ENCODE peak calls at places on chromosome 10, in nine cellular contexts. U is activated CD8-positive, alpha-beta T cell treated with anti-CD3 and anti-CD28 coated beads for 36 hours; E is cerebellum; X is AG09319; C is GM12864; V is NCI-H1417; M is ELR; A is NCI-H345; W is posterior cingulate gyrus. T is an unnamed sample.

GRCh38 chr10:132577350-132578005 is 39.9 kb downstream of the INPP5A start:
- DNase-seq in E (no peak), M (peak), W (peak), C (no peak), V (no peak), U (no peak), X (no peak), A (no peak), T (peak)

GRCh38 chr10:3740157-3740871 is 44.7 kb downstream of the KLF6 start:
- DNase-seq in X (no peak), A (no peak), V (no peak), W (no peak), E (no peak), M (peak), U (no peak), C (no peak), T (peak)

GRCh38 chr10:74728225-74728624 is 98.2 kb upstream of the KAT6B start:
- DNase-seq in M (peak), X (no peak), U (no peak), A (no peak), W (no peak), C (no peak), E (no peak), V (no peak), T (peak)

GRCh38 chr10:12241810-12242529 is 46.0 kb downstream of the CDC123 start:
- DNase-seq in V (no peak), M (no peak), U (peak), A (no peak), C (no peak), E (no peak), W (no peak), X (no peak), T (no peak)

GRCh38 chr10:16777473-16778370 is 39.5 kb downstream of the RSU1 start:
- DNase-seq in M (peak), A (peak), C (peak), W (no peak), U (peak), E (peak), X (peak), V (peak), T (peak)

GRCh38 chr10:49274886-49275285 is 24.1 kb upstream of the C10orf71 start:
- DNase-seq in C (no peak), U (no peak), V (no peak), M (no peak), A (no peak), E (no peak), X (no peak), W (no peak), T (no peak)

GRCh38 chr10:111370101-111370500 is 293.3 kb downstream of the ADRA2A start:
- DNase-seq in V (no peak), C (no peak), U (no peak), X (no peak), M (no peak), W (no peak), A (no peak), E (no peak), T (no peak)

GRCh38 chr10:87608756-87609155 is 50.9 kb upstream of the PAPSS2 start:
- DNase-seq in U (no peak), E (no peak), M (no peak), X (no peak), C (no peak), A (no peak), W (no peak), V (no peak), T (no peak)

GRCh38 chr10:98125940-98126631 is 8.4 kb upstream of the R3HCC1L start:
- DNase-seq in V (no peak), X (no peak), W (no peak), M (no peak), A (no peak), E (no peak), U (no peak), C (no peak), T (no peak)